ENCODE peak calls at places on chromosomes 1 and 21, in seven cellular contexts. L is activated CD8-positive, alpha-beta memory T cell treated with anti-CD3 and anti-CD28 coated beads, Interleukin-2, amount 50 U/mL, for 4 hours; S is nucleus accumbens; Z is GM12864; T is PC-9; G is IMR-90; D is stimulated activated CD4-positive, alpha-beta T cell treated with anti-CD3 and anti-CD28 coated beads, TNF-alpha, amount 100 ng/mL, for 1 hour. R is an unnamed sample.

GRCh38 chr1:5737081-5737480 is 255.1 kb downstream of the NPHP4 start:
- DNase-seq in G (no peak), D (no peak), Z (no peak), S (no peak), L (no peak), T (no peak), R (no peak)

GRCh38 chr1:24909388-24909898 is 20.6 kb downstream of the RUNX3 start:
- DNase-seq in L (no peak), Z (no peak), G (peak), S (no peak), D (no peak), T (no peak), R (no peak)

GRCh38 chr1:62912028-62912638 is 128.2 kb downstream of the ATG4C start:
- DNase-seq in T (no peak), Z (no peak), D (no peak), G (peak), S (no peak), L (no peak), R (no peak)

GRCh38 chr1:234631721-234632125 is 21.7 kb upstream of the IRF2BP2 start:
- DNase-seq in T (peak), L (no peak), D (no peak), Z (no peak), G (peak), S (no peak), R (no peak)

GRCh38 chr1:203287109-203287893 is 18.0 kb upstream of the BTG2 start:
- DNase-seq in L (peak), D (no peak), S (no peak), G (no peak), Z (peak), T (no peak), R (no peak)

GRCh38 chr1:23701996-23702395 is 10.4 kb downstream of the RPL11 start:
- DNase-seq in G (no peak), D (no peak), T (no peak), S (no peak), Z (no peak), L (no peak), R (no peak)

GRCh38 chr21:17921579-17922530 is 102.7 kb upstream of the C21orf91 start:
- DNase-seq in D (no peak), S (no peak), G (peak), T (no peak), L (no peak), Z (no peak), R (no peak)

GRCh38 chr1:119674835-119675289 is 26.8 kb upstream of the ZNF697 start:
- DNase-seq in Z (no peak), T (peak), D (no peak), S (no peak), G (peak), L (no peak), R (peak)

GRCh38 chr1:17438977-17439249 is 564 bp downstream of the RCC2 start:
- DNase-seq in T (peak), Z (no peak), L (peak), S (no peak), G (no peak), D (no peak), R (no peak)

GRCh38 chr21:44079446-44079845 is 27.8 kb upstream of the PWP2 start:
- DNase-seq in T (no peak), S (no peak), L (no peak), G (no peak), D (no peak), Z (no peak), R (no peak)

GRCh38 chr1:147168626-147169058 is 3.6 kb downstream of the PRKAB2 start:
- DNase-seq in T (no peak), Z (no peak), L (no peak), G (peak), D (no peak), S (no peak), R (no peak)

R was measured in HCT116.